ENCODE peak calls at places on chromosomes 5 and 9, in seven cellular contexts. Z is nephron progenitor cell; K is MCF 10A; A is fibroblast of mammary gland; P is fibroblast of lung; O is CD8-positive, alpha-beta T cell; B is AG10803. D is an unnamed sample.

GRCh38 chr5:19498852-19499251 is 489.1 kb downstream of the CDH18 start:
- DNase-seq in Z (no peak), K (peak), A (no peak), P (no peak), O (no peak), B (no peak), D (no peak)

GRCh38 chr5:148776780-148777179 is 49.6 kb upstream of the ADRB2 start:
- DNase-seq in Z (no peak), K (peak), A (peak), P (peak), O (no peak), B (peak), D (no peak)

GRCh38 chr9:133356391-133357091 is at the start of the genes SURF1 and SURF2:
- DNase-seq in Z (peak), K (peak), A (peak), P (peak), O (peak), B (peak), D (peak)

GRCh38 chr5:115282131-115282530 is 14.3 kb downstream of the CCDC112 start:
- DNase-seq in Z (no peak), K (no peak), A (no peak), P (no peak), O (no peak), B (no peak), D (no peak)

GRCh38 chr5:65823174-65823573 is 101.2 kb downstream of the NLN start:
- DNase-seq in Z (no peak), K (no peak), A (no peak), P (peak), O (no peak), B (peak), D (no peak)

GRCh38 chr5:98314262-98314661 is 459.2 kb upstream of the RGMB start:
- DNase-seq in Z (no peak), K (peak), A (peak), P (peak), O (no peak), B (peak), D (no peak)

GRCh38 chr9:26888271-26888670 is 4.3 kb downstream of the CAAP1 start:
- DNase-seq in Z (no peak), K (no peak), A (no peak), P (peak), O (no peak), B (no peak), D (no peak)

GRCh38 chr5:29307498-29307897 is 1886.0 kb upstream of the CDH6 start:
- DNase-seq in Z (no peak), K (peak), A (no peak), P (no peak), O (no peak), B (no peak), D (no peak)

GRCh38 chr5:82221020-82221419 is 57.1 kb downstream of the RPS23 start:
- DNase-seq in Z (no peak), K (no peak), A (no peak), P (no peak), O (no peak), B (no peak), D (no peak)

GRCh38 chr5:100791376-100791775 is 111.7 kb downstream of the ST8SIA4 start:
- DNase-seq in Z (no peak), K (no peak), A (no peak), P (no peak), O (no peak), B (no peak), D (no peak)
- TF ChIP-seq CTCF in Z (no peak), K (no peak), A (no peak), P (no peak), O (no peak), B (no peak), D (no peak)

GRCh38 chr5:34519489-34520220 is 136.5 kb upstream of the RAI14 start:
- DNase-seq in Z (no peak), K (peak), A (peak), P (peak), O (no peak), B (peak), D (no peak)
- TF ChIP-seq CTCF in Z (no peak), K (no peak), A (no peak), P (no peak), O (no peak), B (no peak), D (no peak)

GRCh38 chr9:13990336-13990735 is 323.6 kb downstream of the NFIB start:
- DNase-seq in Z (no peak), K (no peak), A (no peak), P (no peak), O (no peak), B (no peak), D (no peak)
- TF ChIP-seq CTCF in Z (no peak), K (no peak), A (no peak), P (no peak), O (no peak), B (no peak), D (no peak)

DNA sequence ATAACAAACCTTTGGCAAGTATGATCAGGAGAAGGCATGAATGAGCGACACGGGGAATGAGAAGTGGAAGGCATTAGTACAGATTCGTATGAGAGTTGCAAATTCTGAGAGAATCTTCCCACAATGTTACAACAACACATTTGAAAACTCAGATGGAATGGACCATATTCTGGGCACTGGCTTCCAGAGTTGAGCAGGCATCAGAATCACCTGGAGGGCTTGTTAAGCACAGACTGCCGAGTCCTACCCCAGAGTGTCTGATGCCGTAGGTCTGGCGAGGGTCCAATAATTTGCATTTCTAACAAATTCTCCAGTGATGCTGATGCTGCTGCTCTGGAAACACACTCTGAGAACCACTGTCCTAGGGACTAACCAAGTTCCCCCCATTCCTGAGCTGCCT is 2.9 kb upstream of the TLX3 start:
- DNase-seq in Z (no peak), K (no peak), A (no peak), P (no peak), O (no peak), B (no peak), D (no peak)
- TF ChIP-seq CTCF in Z (no peak), K (no peak), A (no peak), P (no peak), O (no peak), B (no peak), D (no peak)

GRCh38 chr9:137298401-137298982 is 3.6 kb downstream of the NRARP start:
- DNase-seq in Z (peak), K (no peak), A (no peak), P (peak), O (no peak), B (no peak), D (no peak)

GRCh38 chr9:137300607-137301085 is 1.4 kb downstream of the NRARP start:
- DNase-seq in Z (peak), K (no peak), A (peak), P (no peak), O (no peak), B (no peak), D (no peak)

GRCh38 chr9:137297966-137298365 is 4.1 kb downstream of the NRARP start:
- DNase-seq in Z (no peak), K (no peak), A (no peak), P (no peak), O (no peak), B (no peak), D (no peak)

GRCh38 chr9:137299938-137300337 is 2.1 kb downstream of the NRARP start:
- DNase-seq in Z (peak), K (no peak), A (no peak), P (no peak), O (no peak), B (no peak), D (no peak)

GRCh38 chr9:137298983-137299521 is 3.0 kb downstream of the NRARP start:
- DNase-seq in Z (peak), K (no peak), A (no peak), P (no peak), O (no peak), B (no peak), D (no peak)
- TF ChIP-seq CTCF in Z (peak), K (no peak), A (no peak), P (no peak), O (no peak), B (no peak), D (peak)

DNA sequence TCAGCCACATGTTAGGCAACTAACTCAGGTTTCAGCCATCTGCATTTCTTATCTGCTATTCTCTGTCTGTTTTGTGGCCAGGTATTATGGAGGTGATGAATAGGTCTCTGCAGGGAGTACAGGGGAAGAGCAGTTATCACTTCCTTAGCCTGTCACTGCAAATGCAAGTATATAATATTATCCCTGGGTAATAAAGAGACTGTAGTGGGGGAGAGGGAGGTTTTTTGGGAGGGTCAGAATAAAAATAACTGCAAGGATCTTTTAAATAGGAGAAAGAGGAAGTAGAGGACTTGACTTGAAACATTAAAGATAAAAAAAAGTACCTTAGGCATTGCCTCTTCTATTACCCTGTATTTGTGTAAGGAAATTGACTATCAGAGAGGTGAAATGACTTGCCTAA is 49.5 kb upstream of the PTGER4 start:
- DNase-seq in Z (no peak), K (no peak), A (no peak), P (no peak), O (no peak), B (no peak), D (no peak)
- TF ChIP-seq CTCF in Z (no peak), K (no peak), A (no peak), P (no peak), O (no peak), B (no peak), D (no peak)

D was measured in type B pancreatic cell.